ENCODE peak calls at places on chromosomes 3 and 15, in ten cellular contexts. One of them, this sample, is unnamed. For H3K36me3, the result is how much of the 10 kb centered on the place peaks cover.

GRCh38 chr15:57296473-57297162 is 79.7 kb upstream of the CGNL1 start:
- DNase-seq in OCI-LY7: no peak
- DNase-seq in transverse colon: peak
- DNase-seq in Panc1: no peak
- DNase-seq in MM.1S: no peak
- DNase-seq in tibial artery: no peak
- DNase-seq in GM23248: no peak
- DNase-seq in PC-3: no peak
- DNase-seq in upper lobe of right lung: no peak
- DNase-seq in uterus: no peak
- DNase-seq in this sample: no peak

GRCh38 chr15:65630760-65631159 is 9.0 kb downstream of the SLC24A1 start:
- DNase-seq in OCI-LY7: no peak
- DNase-seq in transverse colon: no peak
- DNase-seq in Panc1: no peak
- DNase-seq in MM.1S: no peak
- DNase-seq in tibial artery: no peak
- DNase-seq in GM23248: no peak
- DNase-seq in PC-3: no peak
- DNase-seq in upper lobe of right lung: no peak
- DNase-seq in uterus: no peak
- DNase-seq in this sample: no peak

GRCh38 chr3:160665784-160666526 is 11.0 kb upstream of the ARL14 start:
- DNase-seq in OCI-LY7: no peak
- DNase-seq in transverse colon: peak
- DNase-seq in Panc1: no peak
- DNase-seq in MM.1S: peak
- DNase-seq in tibial artery: no peak
- DNase-seq in GM23248: peak
- DNase-seq in PC-3: peak
- DNase-seq in upper lobe of right lung: no peak
- DNase-seq in uterus: no peak
- DNase-seq in this sample: peak

GRCh38 chr15:64688179-64688578 is 87.2 kb downstream of the RBPMS2 start:
- DNase-seq in OCI-LY7: no peak
- DNase-seq in transverse colon: no peak
- DNase-seq in Panc1: no peak
- DNase-seq in MM.1S: no peak
- DNase-seq in tibial artery: no peak
- DNase-seq in GM23248: no peak
- DNase-seq in PC-3: no peak
- DNase-seq in upper lobe of right lung: no peak
- DNase-seq in uterus: no peak
- DNase-seq in this sample: no peak

GRCh38 chr3:144499346-144499745 is 527.7 kb downstream of the DIPK2A start:
- DNase-seq in OCI-LY7: no peak
- DNase-seq in transverse colon: no peak
- DNase-seq in Panc1: no peak
- DNase-seq in MM.1S: no peak
- DNase-seq in tibial artery: no peak
- DNase-seq in GM23248: no peak
- DNase-seq in PC-3: peak
- DNase-seq in upper lobe of right lung: no peak
- DNase-seq in uterus: no peak
- DNase-seq in this sample: no peak

GRCh38 chr15:63188247-63188936 is 1.0 kb upstream of the RAB8B start:
- DNase-seq in OCI-LY7: no peak
- DNase-seq in transverse colon: no peak
- DNase-seq in Panc1: no peak
- DNase-seq in MM.1S: no peak
- DNase-seq in tibial artery: no peak
- DNase-seq in GM23248: peak
- DNase-seq in PC-3: no peak
- DNase-seq in upper lobe of right lung: no peak
- DNase-seq in uterus: peak
- DNase-seq in this sample: no peak

GRCh38 chr3:4394048-4394447 is 73.0 kb downstream of the SUMF1 start:
- DNase-seq in OCI-LY7: no peak
- DNase-seq in transverse colon: peak
- DNase-seq in Panc1: no peak
- DNase-seq in MM.1S: no peak
- DNase-seq in tibial artery: no peak
- DNase-seq in GM23248: no peak
- DNase-seq in PC-3: no peak
- DNase-seq in upper lobe of right lung: no peak
- DNase-seq in uterus: no peak
- DNase-seq in this sample: peak

GRCh38 chr3:158845748-158846350 is 44.0 kb downstream of the MFSD1 start:
- DNase-seq in OCI-LY7: peak
- DNase-seq in transverse colon: no peak
- DNase-seq in Panc1: no peak
- DNase-seq in MM.1S: peak
- DNase-seq in tibial artery: no peak
- DNase-seq in GM23248: peak
- DNase-seq in PC-3: peak
- DNase-seq in upper lobe of right lung: no peak
- DNase-seq in uterus: no peak
- DNase-seq in this sample: peak

DNA sequence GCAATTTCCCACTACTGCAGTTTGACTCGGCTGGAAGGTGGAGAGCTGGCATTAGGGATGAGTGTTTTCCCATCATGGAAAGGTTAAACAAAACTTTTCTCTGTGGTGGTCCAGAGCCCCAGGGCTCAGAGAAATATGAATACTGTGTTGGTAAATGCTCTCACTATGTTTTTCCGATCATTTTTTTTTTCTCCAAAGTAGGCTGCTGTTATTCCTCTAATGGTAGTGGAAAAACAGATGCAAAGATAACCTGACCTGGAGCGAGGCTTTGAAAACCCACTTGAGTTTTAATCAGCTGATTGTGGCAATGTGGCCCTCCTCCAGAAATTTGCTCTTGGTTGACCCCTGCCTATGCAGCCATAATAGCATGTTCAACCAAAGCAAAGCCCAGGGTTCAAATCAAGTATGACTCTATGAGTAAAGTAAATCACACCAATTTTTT is 320.8 kb upstream of the CTNNB1 start:
- DNase-seq in OCI-LY7: no peak
- DNase-seq in transverse colon: no peak
- DNase-seq in Panc1: no peak
- DNase-seq in MM.1S: no peak
- DNase-seq in tibial artery: no peak
- DNase-seq in GM23248: no peak
- DNase-seq in PC-3: no peak
- DNase-seq in upper lobe of right lung: no peak
- DNase-seq in uterus: no peak
- DNase-seq in this sample: no peak
- H3K27ac ChIP-seq in OCI-LY7: no peak
- H3K27ac ChIP-seq in transverse colon: peak
- H3K27ac ChIP-seq in Panc1: no peak
- H3K27ac ChIP-seq in MM.1S: no peak
- H3K27ac ChIP-seq in tibial artery: peak
- H3K27ac ChIP-seq in GM23248: no peak
- H3K27ac ChIP-seq in PC-3: no peak
- H3K27ac ChIP-seq in upper lobe of right lung: peak
- H3K27ac ChIP-seq in uterus: peak
- H3K27ac ChIP-seq in this sample: no peak

GRCh38 chr15:50628421-50628820 is 58.2 kb downstream of the TRPM7 start:
- DNase-seq in OCI-LY7: no peak
- DNase-seq in transverse colon: no peak
- DNase-seq in Panc1: no peak
- DNase-seq in MM.1S: no peak
- DNase-seq in tibial artery: no peak
- DNase-seq in GM23248: no peak
- DNase-seq in PC-3: no peak
- DNase-seq in upper lobe of right lung: no peak
- DNase-seq in uterus: no peak
- DNase-seq in this sample: no peak

GRCh38 chr15:50636146-50636545 is 50.5 kb downstream of the TRPM7 start:
- DNase-seq in OCI-LY7: no peak
- DNase-seq in transverse colon: no peak
- DNase-seq in Panc1: no peak
- DNase-seq in MM.1S: no peak
- DNase-seq in tibial artery: no peak
- DNase-seq in GM23248: no peak
- DNase-seq in PC-3: no peak
- DNase-seq in upper lobe of right lung: no peak
- DNase-seq in uterus: no peak
- DNase-seq in this sample: no peak

GRCh38 chr15:50633653-50634052 is 52.9 kb downstream of the TRPM7 start:
- DNase-seq in OCI-LY7: no peak
- DNase-seq in transverse colon: no peak
- DNase-seq in Panc1: no peak
- DNase-seq in MM.1S: no peak
- DNase-seq in tibial artery: no peak
- DNase-seq in GM23248: no peak
- DNase-seq in PC-3: no peak
- DNase-seq in upper lobe of right lung: no peak
- DNase-seq in uterus: no peak
- DNase-seq in this sample: peak
- H3K36me3 ChIP-seq in OCI-LY7: half or more
- H3K36me3 ChIP-seq in transverse colon: half or more
- H3K36me3 ChIP-seq in Panc1: under half
- H3K36me3 ChIP-seq in MM.1S: under half
- H3K36me3 ChIP-seq in tibial artery: half or more
- H3K36me3 ChIP-seq in GM23248: half or more
- H3K36me3 ChIP-seq in PC-3: under half
- H3K36me3 ChIP-seq in upper lobe of right lung: half or more
- H3K36me3 ChIP-seq in uterus: under half
- H3K36me3 ChIP-seq in this sample: under half

DNA sequence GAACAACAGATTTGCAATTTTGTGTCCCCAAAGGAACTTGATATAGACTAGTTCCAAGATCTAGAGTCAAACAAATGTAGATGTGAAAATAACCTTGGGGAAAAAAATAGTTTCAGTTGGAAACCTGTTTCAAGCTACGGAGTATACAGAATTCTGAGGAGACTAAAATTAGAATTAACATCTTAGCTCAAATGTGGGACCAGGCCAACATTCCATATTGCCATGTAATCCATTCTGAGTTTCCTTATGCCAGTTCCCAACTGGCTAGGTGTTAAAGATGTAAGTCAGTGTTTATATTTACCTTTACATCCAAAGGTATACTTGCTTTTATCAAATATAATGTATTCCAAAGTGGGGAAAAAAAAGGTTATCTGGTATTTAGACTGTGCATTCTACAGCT is 76.3 kb downstream of the UBE3A start:
- DNase-seq in OCI-LY7: no peak
- DNase-seq in transverse colon: no peak
- DNase-seq in Panc1: no peak
- DNase-seq in MM.1S: no peak
- DNase-seq in tibial artery: no peak
- DNase-seq in GM23248: peak
- DNase-seq in PC-3: no peak
- DNase-seq in upper lobe of right lung: no peak
- DNase-seq in uterus: no peak
- DNase-seq in this sample: peak
- H3K27ac ChIP-seq in OCI-LY7: no peak
- H3K27ac ChIP-seq in transverse colon: no peak
- H3K27ac ChIP-seq in Panc1: no peak
- H3K27ac ChIP-seq in MM.1S: no peak
- H3K27ac ChIP-seq in tibial artery: peak
- H3K27ac ChIP-seq in GM23248: no peak
- H3K27ac ChIP-seq in PC-3: no peak
- H3K27ac ChIP-seq in upper lobe of right lung: no peak
- H3K27ac ChIP-seq in uterus: no peak
- H3K27ac ChIP-seq in this sample: no peak

DNA sequence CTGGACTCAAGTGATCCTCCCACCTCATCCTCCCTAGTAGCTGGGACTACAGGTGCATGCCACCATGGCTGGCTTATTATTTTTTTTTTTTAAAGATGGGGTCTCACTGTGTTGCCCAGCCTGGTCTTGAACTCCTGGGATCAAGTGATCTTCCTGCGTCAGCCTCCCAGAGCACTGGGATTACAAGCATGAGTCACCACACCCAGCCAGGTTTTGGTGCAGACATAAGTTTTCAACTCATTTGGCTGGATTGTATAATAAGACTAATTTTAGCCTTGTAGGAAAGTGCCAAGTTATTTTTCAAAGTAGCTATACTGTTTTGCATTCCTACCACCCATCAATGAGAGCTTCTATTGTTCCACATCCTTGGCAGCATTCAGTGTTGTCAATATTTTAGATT is 32.1 kb downstream of the BUB1B start:
- DNase-seq in OCI-LY7: no peak
- DNase-seq in transverse colon: no peak
- DNase-seq in Panc1: no peak
- DNase-seq in MM.1S: no peak
- DNase-seq in tibial artery: no peak
- DNase-seq in GM23248: peak
- DNase-seq in PC-3: no peak
- DNase-seq in upper lobe of right lung: no peak
- DNase-seq in uterus: no peak
- DNase-seq in this sample: peak
- H3K36me3 ChIP-seq in OCI-LY7: half or more
- H3K36me3 ChIP-seq in transverse colon: under half
- H3K36me3 ChIP-seq in Panc1: under half
- H3K36me3 ChIP-seq in MM.1S: under half
- H3K36me3 ChIP-seq in tibial artery: under half
- H3K36me3 ChIP-seq in GM23248: under half
- H3K36me3 ChIP-seq in PC-3: half or more
- H3K36me3 ChIP-seq in upper lobe of right lung: under half
- H3K36me3 ChIP-seq in uterus: under half
- H3K36me3 ChIP-seq in this sample: under half